ENCODE peak calls at places on chromosomes 12 and 14, in six cellular contexts. Q, N, A, U, K and D are unnamed samples.
A peak's percentile ranks its signal among the peaks of the same experiment; 100 is the strongest.

GRCh38 chr12:105469701-105470100 is 139.2 kb downstream of the C12orf75 start:
- DNase-seq in Q (no peak), N (no peak), A (no peak), U (no peak), K (no peak), D (no peak)

GRCh38 chr12:34625116-34625515 is 602.8 kb downstream of the ALG10 start:
- DNase-seq in Q (peak; percentile 15), N (no peak), A (no peak), U (no peak), K (no peak), D (no peak)

GRCh38 chr14:36057452-36058142 is 118.9 kb downstream of the PTCSC3 start:
- DNase-seq in Q (no peak), N (no peak), A (no peak), U (no peak), K (no peak), D (no peak)

GRCh38 chr14:61925043-61925442 is 162.8 kb downstream of the SNAPC1 start:
- DNase-seq in Q (peak; percentile 34), N (no peak), A (no peak), U (no peak), K (no peak), D (no peak)

GRCh38 chr14:62691613-62692489 is 353.4 kb downstream of the KCNH5 start:
- DNase-seq in Q (peak; percentile 56), N (peak; percentile 60), A (peak; percentile 47), U (peak; percentile 3), K (peak; percentile 57), D (peak; percentile 58)

GRCh38 chr14:32567543-32568384 is 238.7 kb downstream of the AKAP6 start:
- DNase-seq in Q (peak; percentile 41), N (no peak), A (no peak), U (no peak), K (no peak), D (peak; percentile 61)

GRCh38 chr12:92365333-92365732 is 219.7 kb upstream of the BTG1 start:
- DNase-seq in Q (no peak), N (no peak), A (no peak), U (no peak), K (no peak), D (no peak)

GRCh38 chr12:116726749-116727148 is 11.1 kb downstream of the SPRING1 start:
- DNase-seq in Q (peak; percentile 30), N (no peak), A (no peak), U (peak; percentile 39), K (no peak), D (no peak)

GRCh38 chr14:92622311-92622710 is 108.7 kb downstream of the RIN3 start:
- DNase-seq in Q (no peak), N (no peak), A (no peak), U (no peak), K (no peak), D (no peak)

GRCh38 chr12:78853231-78853630 is 11.3 kb upstream of the SYT1 start:
- DNase-seq in Q (no peak), N (no peak), A (no peak), U (no peak), K (no peak), D (no peak)

GRCh38 chr12:64171715-64172114 is 50.4 kb downstream of the KICS2 start:
- DNase-seq in Q (peak; percentile 59), N (no peak), A (no peak), U (no peak), K (no peak), D (peak; percentile 67)

GRCh38 chr14:27242874-27243273 is 645.0 kb upstream of the NOVA1 start:
- DNase-seq in Q (no peak), N (no peak), A (no peak), U (no peak), K (no peak), D (no peak)

GRCh38 chr14:59069455-59069854 is 119.0 kb upstream of the DAAM1 start:
- DNase-seq in Q (no peak), N (no peak), A (no peak), U (no peak), K (no peak), D (no peak)

GRCh38 chr12:104414581-104415305 is 42.0 kb upstream of the CHST11 start:
- DNase-seq in Q (no peak), N (no peak), A (no peak), U (no peak), K (no peak), D (no peak)

GRCh38 chr12:65327207-65328076 is 49.0 kb downstream of the MSRB3 start:
- DNase-seq in Q (peak; percentile 93), N (no peak), A (no peak), U (peak; percentile 88), K (no peak), D (peak; percentile 68)

GRCh38 chr12:45334396-45334795 is 118.5 kb downstream of the ANO6 start:
- DNase-seq in Q (no peak), N (no peak), A (no peak), U (no peak), K (no peak), D (no peak)

GRCh38 chr14:92688434-92689375 is 59.7 kb downstream of the LGMN start:
- DNase-seq in Q (no peak), N (peak; percentile 49), A (peak; percentile 34), U (no peak), K (peak; percentile 38), D (no peak)

GRCh38 chr12:48903363-48903981 is 21.8 kb downstream of the FKBP11 start:
- DNase-seq in Q (peak; percentile 29), N (no peak), A (peak; percentile 52), U (no peak), K (peak; percentile 35), D (peak; percentile 18)

GRCh38 chr12:132777614-132778013 is 16.0 kb upstream of the ANKLE2 start:
- DNase-seq in Q (no peak), N (no peak), A (no peak), U (no peak), K (no peak), D (no peak)

GRCh38 chr12:81626406-81626805 is 132.7 kb downstream of the PPFIA2 start:
- DNase-seq in Q (no peak), N (no peak), A (no peak), U (no peak), K (no peak), D (no peak)

GRCh38 chr12:118164798-118165486 is 29.0 kb downstream of the PEBP1 start:
- DNase-seq in Q (peak; percentile 24), N (no peak), A (peak; percentile 29), U (no peak), K (peak; percentile 29), D (peak; percentile 24)

GRCh38 chr14:58572092-58572853 is 65.5 kb upstream of the DACT1 start:
- DNase-seq in Q (peak; percentile 50), N (no peak), A (no peak), U (no peak), K (no peak), D (no peak)

GRCh38 chr12:12983420-12984035 is 16.5 kb downstream of the HEBP1 start:
- DNase-seq in Q (peak; percentile 66), N (no peak), A (no peak), U (no peak), K (peak; percentile 25), D (peak; percentile 48)

GRCh38 chr14:95889236-95889979 is 12.8 kb downstream of the TUNAR start:
- DNase-seq in Q (no peak), N (no peak), A (no peak), U (no peak), K (no peak), D (no peak)

GRCh38 chr12:46382974-46383653 is 10.5 kb upstream of the SLC38A2 start:
- DNase-seq in Q (peak; percentile 98), N (peak; percentile 98), A (peak; percentile 97), U (peak; percentile 73), K (peak; percentile 97), D (peak; percentile 99)
- TF ChIP-seq CTCF in Q (peak; percentile 6), N (no peak), A (no peak), U (no peak), K (no peak), D (no peak)

GRCh38 chr12:14393736-14394135 is 28.3 kb downstream of the ATF7IP start:
- DNase-seq in Q (no peak), N (no peak), A (no peak), U (no peak), K (no peak), D (no peak)

GRCh38 chr12:14395059-14395778 is 29.7 kb downstream of the ATF7IP start:
- DNase-seq in Q (no peak), N (no peak), A (no peak), U (no peak), K (no peak), D (no peak)

GRCh38 chr12:14390885-14391530 is 25.5 kb downstream of the ATF7IP start:
- DNase-seq in Q (no peak), N (no peak), A (no peak), U (no peak), K (no peak), D (no peak)

GRCh38 chr12:14396071-14396470 is 30.6 kb downstream of the ATF7IP start:
- DNase-seq in Q (no peak), N (no peak), A (no peak), U (no peak), K (no peak), D (no peak)

GRCh38 chr12:14394317-14395058 is 29.0 kb downstream of the ATF7IP start:
- DNase-seq in Q (peak; percentile 74), N (peak; percentile 38), A (peak; percentile 46), U (no peak), K (peak; percentile 37), D (peak; percentile 51)
- TF ChIP-seq CTCF in Q (no peak), N (no peak), A (no peak), U (no peak), K (no peak), D (no peak)

DNA sequence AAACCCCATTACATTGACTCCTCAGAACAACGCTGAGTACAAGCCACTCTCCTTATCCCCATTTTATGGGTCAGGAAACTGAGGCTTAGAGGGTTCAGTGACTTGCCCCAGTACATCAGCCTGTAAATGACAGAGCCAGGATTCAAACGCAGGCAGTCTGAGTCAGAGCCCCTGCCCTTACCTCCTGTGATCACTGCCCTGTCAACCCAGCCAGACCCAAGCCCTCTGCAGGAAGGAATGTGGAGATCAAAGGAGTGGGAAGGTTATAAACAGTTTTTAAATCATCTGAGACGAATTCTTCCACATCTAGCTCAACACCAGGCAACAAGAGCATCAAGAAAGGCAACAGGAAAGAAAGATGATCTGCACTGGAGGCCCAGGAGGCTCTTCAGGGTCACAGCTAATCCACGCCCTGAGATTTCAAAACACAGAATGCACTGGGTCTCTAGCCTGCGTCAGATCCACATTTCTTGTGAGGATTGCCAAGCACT is 38.5 kb downstream of the SPTB start:
- DNase-seq in Q (peak; percentile 66), N (no peak), A (no peak), U (peak; percentile 25), K (no peak), D (peak; percentile 74)
- TF ChIP-seq CTCF in Q (peak; percentile 58), N (no peak), A (no peak), U (peak; percentile 60), K (no peak), D (peak; percentile 61)

GRCh38 chr12:130214686-130215370 is 52.6 kb downstream of the FZD10 start:
- DNase-seq in Q (no peak), N (no peak), A (no peak), U (no peak), K (no peak), D (no peak)
- TF ChIP-seq CTCF in Q (no peak), N (no peak), A (no peak), U (no peak), K (no peak), D (no peak)